ENCODE peak calls at places on chromosomes 3 and 15, in nine cellular contexts. One of them, this sample, is unnamed.

GRCh38 chr3:145798691-145799550 is 362.1 kb downstream of the PLOD2 start:
- DNase-seq in ovary: no peak
- DNase-seq in body of pancreas: no peak
- DNase-seq in endothelial cell of umbilical vein: no peak
- DNase-seq in upper lobe of left lung: no peak
- DNase-seq in breast epithelium: no peak
- DNase-seq in A549: no peak
- DNase-seq in K562: no peak
- DNase-seq in sigmoid colon: peak; percentile 39
- DNase-seq in this sample: no peak

GRCh38 chr3:196216081-196216564 is at the start of gene SLC51A:
- DNase-seq in ovary: peak; percentile 40
- DNase-seq in body of pancreas: peak; percentile 53
- DNase-seq in endothelial cell of umbilical vein: no peak
- DNase-seq in upper lobe of left lung: no peak
- DNase-seq in breast epithelium: no peak
- DNase-seq in A549: no peak
- DNase-seq in K562: no peak
- DNase-seq in sigmoid colon: no peak
- DNase-seq in this sample: no peak

GRCh38 chr15:90610220-90610619 is 80.5 kb downstream of the CRTC3 start:
- DNase-seq in ovary: no peak
- DNase-seq in body of pancreas: no peak
- DNase-seq in endothelial cell of umbilical vein: no peak
- DNase-seq in upper lobe of left lung: no peak
- DNase-seq in breast epithelium: no peak
- DNase-seq in A549: no peak
- DNase-seq in K562: no peak
- DNase-seq in sigmoid colon: no peak
- DNase-seq in this sample: no peak

GRCh38 chr15:61220125-61220524 is 9.0 kb downstream of the RORA start:
- DNase-seq in ovary: no peak
- DNase-seq in body of pancreas: no peak
- DNase-seq in endothelial cell of umbilical vein: no peak
- DNase-seq in upper lobe of left lung: no peak
- DNase-seq in breast epithelium: no peak
- DNase-seq in A549: no peak
- DNase-seq in K562: no peak
- DNase-seq in sigmoid colon: no peak
- DNase-seq in this sample: no peak

GRCh38 chr3:135125171-135125801 is 330.2 kb downstream of the EPHB1 start:
- DNase-seq in ovary: no peak
- DNase-seq in body of pancreas: no peak
- DNase-seq in endothelial cell of umbilical vein: peak; percentile 1
- DNase-seq in upper lobe of left lung: no peak
- DNase-seq in breast epithelium: no peak
- DNase-seq in A549: peak; percentile 1
- DNase-seq in K562: peak; percentile 5
- DNase-seq in sigmoid colon: no peak
- DNase-seq in this sample: no peak

GRCh38 chr3:107143206-107143605 is 234.0 kb upstream of the CCDC54 start:
- DNase-seq in ovary: no peak
- DNase-seq in body of pancreas: no peak
- DNase-seq in endothelial cell of umbilical vein: no peak
- DNase-seq in upper lobe of left lung: no peak
- DNase-seq in breast epithelium: no peak
- DNase-seq in A549: no peak
- DNase-seq in K562: no peak
- DNase-seq in sigmoid colon: no peak
- DNase-seq in this sample: no peak

GRCh38 chr3:171446801-171447578 is 13.2 kb downstream of the TNIK start:
- DNase-seq in ovary: no peak
- DNase-seq in body of pancreas: peak; percentile 31
- DNase-seq in endothelial cell of umbilical vein: peak; percentile 83
- DNase-seq in upper lobe of left lung: peak; percentile 6
- DNase-seq in breast epithelium: no peak
- DNase-seq in A549: peak; percentile 51
- DNase-seq in K562: peak; percentile 83
- DNase-seq in sigmoid colon: no peak
- DNase-seq in this sample: no peak

GRCh38 chr15:101250931-101251829 is 668 bp downstream of the CHSY1 start:
- DNase-seq in ovary: peak; percentile 53
- DNase-seq in body of pancreas: peak; percentile 47
- DNase-seq in endothelial cell of umbilical vein: no peak
- DNase-seq in upper lobe of left lung: peak; percentile 90
- DNase-seq in breast epithelium: no peak
- DNase-seq in A549: peak; percentile 39
- DNase-seq in K562: peak; percentile 34
- DNase-seq in sigmoid colon: peak; percentile 76
- DNase-seq in this sample: peak; percentile 76

GRCh38 chr3:96996009-96996408 is 181.6 kb downstream of the EPHA6 start:
- DNase-seq in ovary: no peak
- DNase-seq in body of pancreas: no peak
- DNase-seq in endothelial cell of umbilical vein: no peak
- DNase-seq in upper lobe of left lung: no peak
- DNase-seq in breast epithelium: no peak
- DNase-seq in A549: no peak
- DNase-seq in K562: no peak
- DNase-seq in sigmoid colon: no peak
- DNase-seq in this sample: no peak

DNA sequence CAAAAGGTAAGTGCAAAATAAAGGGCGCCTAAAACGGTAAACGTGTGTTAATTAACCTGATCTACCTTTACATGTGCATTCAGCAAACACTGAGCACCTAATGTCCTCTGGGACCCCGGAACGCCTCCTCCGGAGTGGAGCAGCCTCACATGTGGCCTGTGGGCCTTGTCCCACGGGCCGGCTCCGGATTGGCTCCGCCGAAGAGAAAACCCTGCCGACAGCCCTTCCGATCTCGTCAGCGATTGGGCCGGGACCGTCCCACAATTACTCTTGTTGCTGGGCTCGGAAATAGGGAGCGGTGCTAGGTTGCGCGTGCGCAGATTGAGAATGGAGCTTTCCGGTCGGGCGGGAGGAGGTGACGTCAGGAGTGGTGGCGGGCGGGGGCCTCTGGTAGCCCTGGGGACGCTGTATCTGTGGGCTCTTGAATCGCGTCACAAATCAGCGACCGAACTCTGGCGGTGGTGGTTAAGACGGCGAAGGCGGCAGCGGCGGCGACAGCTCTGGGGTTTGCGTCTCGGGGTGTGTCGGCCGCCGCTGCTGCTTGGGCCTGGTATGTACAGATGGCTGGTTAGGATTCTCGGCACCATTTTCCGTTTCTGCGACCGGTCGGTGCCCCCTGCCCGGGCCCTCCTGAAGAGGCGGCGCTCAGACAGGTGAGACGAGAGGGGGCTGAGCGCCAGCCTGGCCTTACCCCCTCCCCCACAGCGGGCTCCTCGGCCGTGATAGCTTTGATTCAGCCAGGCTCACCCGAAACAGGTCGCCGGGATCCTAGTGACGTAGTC is at the start of gene SENP2:
- DNase-seq in ovary: peak; percentile 99
- DNase-seq in body of pancreas: peak; percentile 100
- DNase-seq in endothelial cell of umbilical vein: peak; percentile 100
- DNase-seq in upper lobe of left lung: peak; percentile 99
- DNase-seq in breast epithelium: peak; percentile 99
- DNase-seq in A549: peak; percentile 98
- DNase-seq in K562: peak; percentile 99
- DNase-seq in sigmoid colon: peak; percentile 99
- DNase-seq in this sample: peak; percentile 99
- TF ChIP-seq POLR2A in ovary: peak; percentile 95
- TF ChIP-seq POLR2A in body of pancreas: peak; percentile 95
- TF ChIP-seq POLR2A in endothelial cell of umbilical vein: peak; percentile 90
- TF ChIP-seq POLR2A in upper lobe of left lung: peak; percentile 89
- TF ChIP-seq POLR2A in breast epithelium: peak; percentile 95
- TF ChIP-seq POLR2A in A549: peak; percentile 35
- TF ChIP-seq POLR2A in K562: peak; percentile 91
- TF ChIP-seq POLR2A in sigmoid colon: peak; percentile 86
- TF ChIP-seq POLR2A in this sample: peak; percentile 20

DNA sequence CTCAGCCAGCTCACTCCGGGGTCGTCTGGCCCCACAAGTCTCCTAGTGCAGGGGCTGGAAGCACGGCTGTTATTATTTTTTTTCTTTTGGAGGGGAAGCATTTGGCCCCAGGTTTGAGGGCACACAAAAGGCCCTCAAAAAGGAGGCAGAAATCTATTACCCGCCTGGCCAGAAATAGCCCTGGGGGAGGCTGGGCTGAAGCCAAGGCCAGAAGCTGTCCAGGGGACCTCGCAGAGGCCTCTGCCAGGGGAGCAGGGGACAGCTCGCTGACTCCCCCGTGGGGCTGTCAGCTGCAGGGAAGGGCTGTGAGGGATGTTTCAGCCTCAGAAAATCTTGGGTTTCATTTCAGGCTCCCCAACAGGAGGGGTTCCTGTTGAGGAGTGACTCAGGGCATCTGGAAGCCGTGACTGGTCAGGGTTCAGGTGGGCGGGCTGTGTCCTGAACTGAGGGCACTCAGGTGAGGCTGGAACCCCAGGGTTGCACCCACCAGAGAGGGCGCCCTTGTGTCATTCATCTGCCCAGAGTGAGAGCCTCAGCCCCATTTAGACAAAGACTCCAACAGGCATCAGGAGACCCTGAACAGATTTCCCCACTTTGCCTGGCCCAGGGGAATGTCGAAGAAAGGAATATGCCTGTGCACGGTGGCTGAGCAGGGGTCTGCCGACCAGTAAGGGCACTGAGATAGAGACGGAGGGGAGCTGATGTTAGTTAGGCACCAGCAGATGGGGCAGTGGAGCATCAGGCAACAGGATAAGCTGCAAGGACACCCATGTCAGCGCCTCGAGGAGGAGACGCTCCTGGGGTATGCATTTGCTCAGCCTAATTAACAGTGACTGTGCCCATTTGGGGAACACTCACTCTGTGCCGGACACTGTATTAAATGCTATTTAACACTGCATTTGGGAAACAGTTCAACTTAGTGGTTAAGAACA is 43.5 kb upstream of the SLC6A11 start:
- DNase-seq in ovary: no peak
- DNase-seq in body of pancreas: no peak
- DNase-seq in endothelial cell of umbilical vein: no peak
- DNase-seq in upper lobe of left lung: no peak
- DNase-seq in breast epithelium: no peak
- DNase-seq in A549: peak; percentile 43
- DNase-seq in K562: peak; percentile 22
- DNase-seq in sigmoid colon: no peak
- DNase-seq in this sample: no peak
- H3K4me3 ChIP-seq in ovary: no peak overlapping the region
- H3K4me3 ChIP-seq in body of pancreas: no peak overlapping the region
- H3K4me3 ChIP-seq in endothelial cell of umbilical vein: no peak overlapping the region
- H3K4me3 ChIP-seq in upper lobe of left lung: no peak overlapping the region
- H3K4me3 ChIP-seq in breast epithelium: no peak overlapping the region
- H3K4me3 ChIP-seq in A549: no peak overlapping the region
- H3K4me3 ChIP-seq in K562: no peak overlapping the region
- H3K4me3 ChIP-seq in sigmoid colon: no peak overlapping the region
- H3K4me3 ChIP-seq in this sample: no peak overlapping the region

GRCh38 chr15:78563092-78563491 is 2.2 kb upstream of the CHRNA5 start:
- DNase-seq in ovary: no peak
- DNase-seq in body of pancreas: no peak
- DNase-seq in endothelial cell of umbilical vein: no peak
- DNase-seq in upper lobe of left lung: no peak
- DNase-seq in breast epithelium: no peak
- DNase-seq in A549: no peak
- DNase-seq in K562: no peak
- DNase-seq in sigmoid colon: no peak
- DNase-seq in this sample: no peak

GRCh38 chr15:78564743-78565096 is 600 bp upstream of the CHRNA5 start:
- DNase-seq in ovary: no peak
- DNase-seq in body of pancreas: no peak
- DNase-seq in endothelial cell of umbilical vein: no peak
- DNase-seq in upper lobe of left lung: no peak
- DNase-seq in breast epithelium: no peak
- DNase-seq in A549: no peak
- DNase-seq in K562: no peak
- DNase-seq in sigmoid colon: no peak
- DNase-seq in this sample: no peak

GRCh38 chr15:78565951-78566774 is 843 bp downstream of the CHRNA5 start:
- DNase-seq in ovary: no peak
- DNase-seq in body of pancreas: peak; percentile 16
- DNase-seq in endothelial cell of umbilical vein: peak; percentile 42
- DNase-seq in upper lobe of left lung: no peak
- DNase-seq in breast epithelium: no peak
- DNase-seq in A549: peak; percentile 55
- DNase-seq in K562: peak; percentile 36
- DNase-seq in sigmoid colon: no peak
- DNase-seq in this sample: no peak

GRCh38 chr15:78567541-78567940 is 2.2 kb downstream of the CHRNA5 start:
- DNase-seq in ovary: no peak
- DNase-seq in body of pancreas: no peak
- DNase-seq in endothelial cell of umbilical vein: no peak
- DNase-seq in upper lobe of left lung: no peak
- DNase-seq in breast epithelium: no peak
- DNase-seq in A549: no peak
- DNase-seq in K562: no peak
- DNase-seq in sigmoid colon: no peak
- DNase-seq in this sample: no peak

GRCh38 chr15:78565097-78565950 is at the start of gene CHRNA5:
- DNase-seq in ovary: peak; percentile 89
- DNase-seq in body of pancreas: peak; percentile 97
- DNase-seq in endothelial cell of umbilical vein: peak; percentile 85
- DNase-seq in upper lobe of left lung: peak; percentile 95
- DNase-seq in breast epithelium: peak; percentile 78
- DNase-seq in A549: peak; percentile 94
- DNase-seq in K562: peak; percentile 95
- DNase-seq in sigmoid colon: peak; percentile 97
- DNase-seq in this sample: peak; percentile 90
- TF ChIP-seq POLR2A in ovary: no peak
- TF ChIP-seq POLR2A in body of pancreas: peak; percentile 49
- TF ChIP-seq POLR2A in endothelial cell of umbilical vein: peak; percentile 75
- TF ChIP-seq POLR2A in upper lobe of left lung: no peak
- TF ChIP-seq POLR2A in breast epithelium: no peak
- TF ChIP-seq POLR2A in A549: peak; percentile 99
- TF ChIP-seq POLR2A in K562: peak; percentile 77
- TF ChIP-seq POLR2A in sigmoid colon: no peak
- TF ChIP-seq POLR2A in this sample: no peak

DNA sequence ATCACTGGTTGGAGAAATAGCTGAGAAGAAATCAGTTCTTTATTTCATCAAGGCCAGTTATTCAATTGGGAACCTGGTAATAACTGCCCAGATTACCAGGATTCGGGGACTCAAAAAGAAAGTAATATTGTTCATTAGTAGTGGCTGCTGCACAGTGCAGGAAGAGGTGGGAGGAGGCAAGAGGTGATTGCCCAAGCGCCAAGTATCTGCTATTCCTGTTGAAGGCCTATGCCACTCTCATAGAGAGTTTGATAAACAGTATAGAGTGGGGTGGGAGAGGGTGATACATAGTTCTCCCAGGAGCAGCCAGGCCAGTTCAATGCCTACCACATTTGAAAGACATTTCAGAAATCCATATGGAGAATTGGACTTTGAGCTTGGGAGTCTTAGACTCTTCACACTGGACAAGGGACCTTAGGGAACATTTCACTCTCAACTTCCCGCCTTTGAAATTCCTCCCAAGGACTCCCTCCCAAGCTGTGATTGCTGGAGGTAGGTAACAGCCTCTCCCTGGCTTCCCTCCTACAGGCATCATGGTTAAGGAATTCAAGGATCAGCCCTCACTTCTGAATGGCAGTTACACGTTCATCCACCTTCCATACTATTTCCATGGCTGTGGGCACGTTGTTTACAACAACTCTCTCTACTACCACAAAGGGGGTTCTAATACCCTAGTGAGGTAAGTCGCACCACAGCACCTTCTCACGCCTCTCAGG is 59.8 kb downstream of the GLDN start:
- DNase-seq in ovary: no peak
- DNase-seq in body of pancreas: no peak
- DNase-seq in endothelial cell of umbilical vein: no peak
- DNase-seq in upper lobe of left lung: no peak
- DNase-seq in breast epithelium: no peak
- DNase-seq in A549: no peak
- DNase-seq in K562: no peak
- DNase-seq in sigmoid colon: no peak
- DNase-seq in this sample: no peak
- H3K4me3 ChIP-seq in ovary: no peak overlapping the region
- H3K4me3 ChIP-seq in body of pancreas: no peak overlapping the region
- H3K4me3 ChIP-seq in endothelial cell of umbilical vein: no peak overlapping the region
- H3K4me3 ChIP-seq in upper lobe of left lung: no peak overlapping the region
- H3K4me3 ChIP-seq in breast epithelium: no peak overlapping the region
- H3K4me3 ChIP-seq in A549: no peak overlapping the region
- H3K4me3 ChIP-seq in K562: no peak overlapping the region
- H3K4me3 ChIP-seq in sigmoid colon: no peak overlapping the region
- H3K4me3 ChIP-seq in this sample: no peak overlapping the region

This sample was measured in heart left ventricle.